ENCODE peak calls at places on chromosomes 16 and 17, in five cellular contexts. E is Caki2, T is NCI-H510A treated with DMSO at 0.1 percent for 48 hours, S is EL, D is Right ventricle myocardium inferior. Q is an unnamed sample.

GRCh38 chr16:8986818-8987191 is 23.1 kb upstream of the USP7 start:
- DNase-seq in E (no peak), T (no peak), S (no peak), D (no peak), Q (no peak)

GRCh38 chr16:65769055-65769465 is 597.4 kb upstream of the CDH5 start:
- DNase-seq in E (no peak), T (no peak), S (no peak), D (no peak), Q (peak)

GRCh38 chr17:53122966-53123365 is 699.8 kb upstream of the KIF2B start:
- DNase-seq in E (no peak), T (no peak), S (no peak), D (no peak), Q (no peak)

GRCh38 chr17:61997649-61998048 is 67.4 kb downstream of the MED13 start:
- DNase-seq in E (no peak), T (peak), S (peak), D (no peak), Q (no peak)

GRCh38 chr17:55690105-55690508 is 32.6 kb downstream of the TMEM100 start:
- DNase-seq in E (no peak), T (no peak), S (no peak), D (no peak), Q (no peak)

GRCh38 chr16:3311496-3311895 is 6.2 kb downstream of the ZNF75A start:
- DNase-seq in E (no peak), T (no peak), S (no peak), D (no peak), Q (no peak)

GRCh38 chr16:47977802-47978201 is 178.0 kb downstream of the ABCC12 start:
- DNase-seq in E (no peak), T (no peak), S (no peak), D (no peak), Q (no peak)

GRCh38 chr17:36937001-36937960 is at the start of gene LHX1:
- DNase-seq in E (no peak), T (peak), S (no peak), D (no peak), Q (no peak)

GRCh38 chr17:75270218-75270965 is 639 bp downstream of the MIF4GD start:
- DNase-seq in E (peak), T (peak), S (peak), D (peak), Q (peak)

GRCh38 chr16:83015871-83016270 is 389.1 kb downstream of the CDH13 start:
- DNase-seq in E (no peak), T (no peak), S (peak), D (no peak), Q (no peak)

GRCh38 chr17:81348097-81349055 is 46.9 kb upstream of the BAHCC1 start:
- DNase-seq in E (no peak), T (peak), S (no peak), D (peak), Q (no peak)

GRCh38 chr17:77690271-77691161 is 268.0 kb upstream of the TNRC6C start:
- DNase-seq in E (no peak), T (no peak), S (no peak), D (no peak), Q (no peak)

GRCh38 chr16:56822966-56823739 is 41.9 kb upstream of the SLC12A3 start:
- DNase-seq in E (no peak), T (no peak), S (no peak), D (no peak), Q (no peak)

GRCh38 chr17:73007447-73007846 is 85.0 kb downstream of the SLC39A11 start:
- DNase-seq in E (no peak), T (no peak), S (no peak), D (peak), Q (no peak)

GRCh38 chr17:81652901-81653771 is 3.2 kb downstream of the PDE6G start:
- DNase-seq in E (no peak), T (no peak), S (no peak), D (no peak), Q (no peak)

GRCh38 chr17:27577884-27578717 is 52.9 kb upstream of the LGALS9 start:
- DNase-seq in E (no peak), T (no peak), S (no peak), D (no peak), Q (no peak)

GRCh38 chr17:836154-836553 is 54.0 kb downstream of the MRM3 start:
- DNase-seq in E (no peak), T (no peak), S (peak), D (no peak), Q (no peak)

GRCh38 chr17:17847102-17847501 is 10.3 kb upstream of the SREBF1 start:
- DNase-seq in E (no peak), T (no peak), S (no peak), D (no peak), Q (no peak)

GRCh38 chr16:53502331-53503269 is at the start of gene AKTIP:
- DNase-seq in E (peak), T (peak), S (peak), D (peak), Q (peak)

GRCh38 chr16:65284583-65284982 is 162.7 kb upstream of the CDH11 start:
- DNase-seq in E (no peak), T (no peak), S (no peak), D (no peak), Q (no peak)

GRCh38 chr17:32588982-32589381 is 102.2 kb downstream of the CDK5R1 start:
- DNase-seq in E (no peak), T (no peak), S (no peak), D (no peak), Q (no peak)

GRCh38 chr17:68197091-68197996 is 50.5 kb upstream of the AMZ2 start:
- DNase-seq in E (no peak), T (peak), S (no peak), D (no peak), Q (no peak)

GRCh38 chr17:28675980-28676379 is 14.0 kb downstream of the SUPT6H start:
- DNase-seq in E (peak), T (peak), S (no peak), D (no peak), Q (no peak)

GRCh38 chr17:15341385-15341849 is at the start of gene TEKT3:
- DNase-seq in E (peak), T (peak), S (peak), D (peak), Q (peak)

GRCh38 chr16:1557576-1557975 is 24.1 kb downstream of the TMEM204 start:
- DNase-seq in E (no peak), T (no peak), S (no peak), D (no peak), Q (no peak)

GRCh38 chr16:23079683-23080221 is 69.5 kb downstream of the USP31 start:
- DNase-seq in E (no peak), T (peak), S (no peak), D (no peak), Q (no peak)

GRCh38 chr17:29005936-29006438 is at the start of gene SEZ6:
- DNase-seq in E (peak), T (peak), S (peak), D (peak), Q (peak)

GRCh38 chr16:66374176-66374575 is 7.7 kb downstream of the CDH5 start:
- DNase-seq in E (no peak), T (no peak), S (no peak), D (no peak), Q (no peak)

GRCh38 chr16:85046957-85047866 is 19.6 kb downstream of the KIAA0513 start:
- DNase-seq in E (no peak), T (peak), S (no peak), D (no peak), Q (no peak)